ENCODE peak calls at places on chromosomes 11 and 22, in eight cellular contexts. One of them, this sample, is unnamed.
A peak's percentile ranks its signal among the peaks of the same experiment; 100 is the strongest.

GRCh38 chr11:77449060-77449521 is 24.8 kb downstream of the PAK1 start:
- DNase-seq in central memory CD4-positive, alpha-beta T cell: no peak
- DNase-seq in cardiac fibroblast: no peak
- DNase-seq in left lobe of liver: no peak
- DNase-seq in lower lobe of right lung: no peak
- DNase-seq in NCI-H1105: no peak
- DNase-seq in MM.1S: no peak
- DNase-seq in stimulated activated CD4-positive, alpha-beta T cell treated with anti-CD3 and anti-CD28 coated beads, Interleukin-2, amount 100 ng/mL, for 4 hours: no peak
- DNase-seq in this sample: no peak

GRCh38 chr22:17946691-17947367 is 77.5 kb downstream of the MICAL3 start:
- DNase-seq in central memory CD4-positive, alpha-beta T cell: no peak
- DNase-seq in cardiac fibroblast: no peak
- DNase-seq in left lobe of liver: no peak
- DNase-seq in lower lobe of right lung: no peak
- DNase-seq in NCI-H1105: no peak
- DNase-seq in MM.1S: no peak
- DNase-seq in stimulated activated CD4-positive, alpha-beta T cell treated with anti-CD3 and anti-CD28 coated beads, Interleukin-2, amount 100 ng/mL, for 4 hours: no peak
- DNase-seq in this sample: no peak

GRCh38 chr11:114315749-114316368 is 19.7 kb downstream of the NNMT start:
- DNase-seq in central memory CD4-positive, alpha-beta T cell: peak; percentile 8
- DNase-seq in cardiac fibroblast: peak; percentile 44
- DNase-seq in left lobe of liver: peak; percentile 79
- DNase-seq in lower lobe of right lung: peak; percentile 54
- DNase-seq in NCI-H1105: no peak
- DNase-seq in MM.1S: no peak
- DNase-seq in stimulated activated CD4-positive, alpha-beta T cell treated with anti-CD3 and anti-CD28 coated beads, Interleukin-2, amount 100 ng/mL, for 4 hours: no peak
- DNase-seq in this sample: no peak

GRCh38 chr11:45022294-45023064 is 71.8 kb upstream of the TP53I11 start:
- DNase-seq in central memory CD4-positive, alpha-beta T cell: no peak
- DNase-seq in cardiac fibroblast: peak; percentile 53
- DNase-seq in left lobe of liver: no peak
- DNase-seq in lower lobe of right lung: no peak
- DNase-seq in NCI-H1105: no peak
- DNase-seq in MM.1S: no peak
- DNase-seq in stimulated activated CD4-positive, alpha-beta T cell treated with anti-CD3 and anti-CD28 coated beads, Interleukin-2, amount 100 ng/mL, for 4 hours: no peak
- DNase-seq in this sample: no peak

GRCh38 chr11:85694385-85694980 is 8.5 kb upstream of the CCDC89 start:
- DNase-seq in central memory CD4-positive, alpha-beta T cell: peak; percentile 35
- DNase-seq in cardiac fibroblast: peak; percentile 70
- DNase-seq in left lobe of liver: no peak
- DNase-seq in lower lobe of right lung: no peak
- DNase-seq in NCI-H1105: no peak
- DNase-seq in MM.1S: peak; percentile 64
- DNase-seq in stimulated activated CD4-positive, alpha-beta T cell treated with anti-CD3 and anti-CD28 coated beads, Interleukin-2, amount 100 ng/mL, for 4 hours: peak; percentile 26
- DNase-seq in this sample: no peak

GRCh38 chr11:90113541-90113940 is 20.9 kb upstream of the NAALAD2 start:
- DNase-seq in central memory CD4-positive, alpha-beta T cell: no peak
- DNase-seq in cardiac fibroblast: peak; percentile 10
- DNase-seq in left lobe of liver: no peak
- DNase-seq in lower lobe of right lung: no peak
- DNase-seq in NCI-H1105: no peak
- DNase-seq in MM.1S: peak; percentile 15
- DNase-seq in stimulated activated CD4-positive, alpha-beta T cell treated with anti-CD3 and anti-CD28 coated beads, Interleukin-2, amount 100 ng/mL, for 4 hours: no peak
- DNase-seq in this sample: no peak

GRCh38 chr11:1750840-1751520 is 585 bp upstream of the IFITM10 start:
- DNase-seq in central memory CD4-positive, alpha-beta T cell: no peak
- DNase-seq in cardiac fibroblast: no peak
- DNase-seq in left lobe of liver: no peak
- DNase-seq in lower lobe of right lung: peak; percentile 64
- DNase-seq in NCI-H1105: no peak
- DNase-seq in MM.1S: no peak
- DNase-seq in stimulated activated CD4-positive, alpha-beta T cell treated with anti-CD3 and anti-CD28 coated beads, Interleukin-2, amount 100 ng/mL, for 4 hours: no peak
- DNase-seq in this sample: no peak

GRCh38 chr22:36104988-36105387 is 55.6 kb downstream of the APOL3 start:
- DNase-seq in central memory CD4-positive, alpha-beta T cell: no peak
- DNase-seq in cardiac fibroblast: no peak
- DNase-seq in left lobe of liver: no peak
- DNase-seq in lower lobe of right lung: peak; percentile 1
- DNase-seq in NCI-H1105: no peak
- DNase-seq in MM.1S: no peak
- DNase-seq in stimulated activated CD4-positive, alpha-beta T cell treated with anti-CD3 and anti-CD28 coated beads, Interleukin-2, amount 100 ng/mL, for 4 hours: no peak
- DNase-seq in this sample: no peak

GRCh38 chr11:1074244-1075221 is at the start of gene MUC2:
- DNase-seq in central memory CD4-positive, alpha-beta T cell: no peak
- DNase-seq in cardiac fibroblast: no peak
- DNase-seq in left lobe of liver: peak; percentile 45
- DNase-seq in lower lobe of right lung: peak; percentile 44
- DNase-seq in NCI-H1105: no peak
- DNase-seq in MM.1S: no peak
- DNase-seq in stimulated activated CD4-positive, alpha-beta T cell treated with anti-CD3 and anti-CD28 coated beads, Interleukin-2, amount 100 ng/mL, for 4 hours: no peak
- DNase-seq in this sample: no peak

GRCh38 chr22:36904260-36904659 is 9.2 kb upstream of the CSF2RB start:
- DNase-seq in central memory CD4-positive, alpha-beta T cell: no peak
- DNase-seq in cardiac fibroblast: no peak
- DNase-seq in left lobe of liver: no peak
- DNase-seq in lower lobe of right lung: no peak
- DNase-seq in NCI-H1105: no peak
- DNase-seq in MM.1S: no peak
- DNase-seq in stimulated activated CD4-positive, alpha-beta T cell treated with anti-CD3 and anti-CD28 coated beads, Interleukin-2, amount 100 ng/mL, for 4 hours: no peak
- DNase-seq in this sample: no peak

GRCh38 chr22:37560682-37561208 is 465 bp downstream of the CDC42EP1 start:
- DNase-seq in central memory CD4-positive, alpha-beta T cell: no peak
- DNase-seq in cardiac fibroblast: peak; percentile 78
- DNase-seq in left lobe of liver: no peak
- DNase-seq in lower lobe of right lung: peak; percentile 73
- DNase-seq in NCI-H1105: no peak
- DNase-seq in MM.1S: no peak
- DNase-seq in stimulated activated CD4-positive, alpha-beta T cell treated with anti-CD3 and anti-CD28 coated beads, Interleukin-2, amount 100 ng/mL, for 4 hours: no peak
- DNase-seq in this sample: no peak

GRCh38 chr11:1890856-1891830 is 552 bp downstream of the PRR33 start:
- DNase-seq in central memory CD4-positive, alpha-beta T cell: no peak
- DNase-seq in cardiac fibroblast: no peak
- DNase-seq in left lobe of liver: no peak
- DNase-seq in lower lobe of right lung: no peak
- DNase-seq in NCI-H1105: no peak
- DNase-seq in MM.1S: no peak
- DNase-seq in stimulated activated CD4-positive, alpha-beta T cell treated with anti-CD3 and anti-CD28 coated beads, Interleukin-2, amount 100 ng/mL, for 4 hours: no peak
- DNase-seq in this sample: no peak

GRCh38 chr11:110921742-110922200 is 209.5 kb upstream of the ARHGAP20 start:
- DNase-seq in central memory CD4-positive, alpha-beta T cell: no peak
- DNase-seq in cardiac fibroblast: peak; percentile 86
- DNase-seq in left lobe of liver: no peak
- DNase-seq in lower lobe of right lung: no peak
- DNase-seq in NCI-H1105: no peak
- DNase-seq in MM.1S: no peak
- DNase-seq in stimulated activated CD4-positive, alpha-beta T cell treated with anti-CD3 and anti-CD28 coated beads, Interleukin-2, amount 100 ng/mL, for 4 hours: no peak
- DNase-seq in this sample: peak; percentile 25

GRCh38 chr11:59115556-59115955 is 8.5 kb downstream of the FAM111B start:
- DNase-seq in central memory CD4-positive, alpha-beta T cell: no peak
- DNase-seq in cardiac fibroblast: no peak
- DNase-seq in left lobe of liver: no peak
- DNase-seq in lower lobe of right lung: no peak
- DNase-seq in NCI-H1105: no peak
- DNase-seq in MM.1S: no peak
- DNase-seq in stimulated activated CD4-positive, alpha-beta T cell treated with anti-CD3 and anti-CD28 coated beads, Interleukin-2, amount 100 ng/mL, for 4 hours: no peak
- DNase-seq in this sample: no peak

GRCh38 chr11:13784848-13785247 is 116.4 kb downstream of the FAR1 start:
- DNase-seq in central memory CD4-positive, alpha-beta T cell: no peak
- DNase-seq in cardiac fibroblast: no peak
- DNase-seq in left lobe of liver: no peak
- DNase-seq in lower lobe of right lung: no peak
- DNase-seq in NCI-H1105: no peak
- DNase-seq in MM.1S: no peak
- DNase-seq in stimulated activated CD4-positive, alpha-beta T cell treated with anti-CD3 and anti-CD28 coated beads, Interleukin-2, amount 100 ng/mL, for 4 hours: no peak
- DNase-seq in this sample: no peak

GRCh38 chr11:35144103-35144741 is 5.3 kb downstream of the CD44 start:
- DNase-seq in central memory CD4-positive, alpha-beta T cell: peak; percentile 73
- DNase-seq in cardiac fibroblast: peak; percentile 62
- DNase-seq in left lobe of liver: no peak
- DNase-seq in lower lobe of right lung: no peak
- DNase-seq in NCI-H1105: no peak
- DNase-seq in MM.1S: peak; percentile 96
- DNase-seq in stimulated activated CD4-positive, alpha-beta T cell treated with anti-CD3 and anti-CD28 coated beads, Interleukin-2, amount 100 ng/mL, for 4 hours: peak; percentile 50
- DNase-seq in this sample: peak; percentile 41

GRCh38 chr22:42430486-42431125 is 1.6 kb downstream of the NFAM1 start:
- DNase-seq in central memory CD4-positive, alpha-beta T cell: no peak
- DNase-seq in cardiac fibroblast: no peak
- DNase-seq in left lobe of liver: no peak
- DNase-seq in lower lobe of right lung: no peak
- DNase-seq in NCI-H1105: no peak
- DNase-seq in MM.1S: no peak
- DNase-seq in stimulated activated CD4-positive, alpha-beta T cell treated with anti-CD3 and anti-CD28 coated beads, Interleukin-2, amount 100 ng/mL, for 4 hours: no peak
- DNase-seq in this sample: no peak

GRCh38 chr11:113670830-113671215 is 35.3 kb downstream of the TMPRSS5 start:
- DNase-seq in central memory CD4-positive, alpha-beta T cell: no peak
- DNase-seq in cardiac fibroblast: no peak
- DNase-seq in left lobe of liver: no peak
- DNase-seq in lower lobe of right lung: no peak
- DNase-seq in NCI-H1105: no peak
- DNase-seq in MM.1S: no peak
- DNase-seq in stimulated activated CD4-positive, alpha-beta T cell treated with anti-CD3 and anti-CD28 coated beads, Interleukin-2, amount 100 ng/mL, for 4 hours: no peak
- DNase-seq in this sample: no peak

GRCh38 chr22:37166675-37167066 is 17.0 kb upstream of the IL2RB start:
- DNase-seq in central memory CD4-positive, alpha-beta T cell: peak; percentile 71
- DNase-seq in cardiac fibroblast: peak; percentile 82
- DNase-seq in left lobe of liver: peak; percentile 87
- DNase-seq in lower lobe of right lung: peak; percentile 90
- DNase-seq in NCI-H1105: peak; percentile 35
- DNase-seq in MM.1S: peak; percentile 78
- DNase-seq in stimulated activated CD4-positive, alpha-beta T cell treated with anti-CD3 and anti-CD28 coated beads, Interleukin-2, amount 100 ng/mL, for 4 hours: peak; percentile 67
- DNase-seq in this sample: peak; percentile 11

GRCh38 chr11:20109731-20110445 is 50.4 kb downstream of the DBX1 start:
- DNase-seq in central memory CD4-positive, alpha-beta T cell: no peak
- DNase-seq in cardiac fibroblast: no peak
- DNase-seq in left lobe of liver: no peak
- DNase-seq in lower lobe of right lung: no peak
- DNase-seq in NCI-H1105: no peak
- DNase-seq in MM.1S: no peak
- DNase-seq in stimulated activated CD4-positive, alpha-beta T cell treated with anti-CD3 and anti-CD28 coated beads, Interleukin-2, amount 100 ng/mL, for 4 hours: no peak
- DNase-seq in this sample: no peak

GRCh38 chr11:1470681-1471611 is 15.6 kb downstream of the MOB2 start:
- DNase-seq in central memory CD4-positive, alpha-beta T cell: no peak
- DNase-seq in cardiac fibroblast: no peak
- DNase-seq in left lobe of liver: no peak
- DNase-seq in lower lobe of right lung: peak; percentile 45
- DNase-seq in NCI-H1105: no peak
- DNase-seq in MM.1S: no peak
- DNase-seq in stimulated activated CD4-positive, alpha-beta T cell treated with anti-CD3 and anti-CD28 coated beads, Interleukin-2, amount 100 ng/mL, for 4 hours: no peak
- DNase-seq in this sample: no peak

GRCh38 chr11:73321342-73322110 is 13.4 kb downstream of the ARHGEF17 start:
- DNase-seq in central memory CD4-positive, alpha-beta T cell: no peak
- DNase-seq in cardiac fibroblast: peak; percentile 73
- DNase-seq in left lobe of liver: no peak
- DNase-seq in lower lobe of right lung: peak; percentile 62
- DNase-seq in NCI-H1105: no peak
- DNase-seq in MM.1S: no peak
- DNase-seq in stimulated activated CD4-positive, alpha-beta T cell treated with anti-CD3 and anti-CD28 coated beads, Interleukin-2, amount 100 ng/mL, for 4 hours: no peak
- DNase-seq in this sample: peak; percentile 37

GRCh38 chr11:111598546-111598945 is 3.7 kb upstream of the SIK2 start:
- DNase-seq in central memory CD4-positive, alpha-beta T cell: no peak
- DNase-seq in cardiac fibroblast: peak; percentile 85
- DNase-seq in left lobe of liver: no peak
- DNase-seq in lower lobe of right lung: no peak
- DNase-seq in NCI-H1105: no peak
- DNase-seq in MM.1S: no peak
- DNase-seq in stimulated activated CD4-positive, alpha-beta T cell treated with anti-CD3 and anti-CD28 coated beads, Interleukin-2, amount 100 ng/mL, for 4 hours: no peak
- DNase-seq in this sample: no peak

GRCh38 chr11:1473786-1474185 is 12.8 kb downstream of the MOB2 start:
- DNase-seq in central memory CD4-positive, alpha-beta T cell: no peak
- DNase-seq in cardiac fibroblast: no peak
- DNase-seq in left lobe of liver: no peak
- DNase-seq in lower lobe of right lung: peak; percentile 20
- DNase-seq in NCI-H1105: no peak
- DNase-seq in MM.1S: no peak
- DNase-seq in stimulated activated CD4-positive, alpha-beta T cell treated with anti-CD3 and anti-CD28 coated beads, Interleukin-2, amount 100 ng/mL, for 4 hours: no peak
- DNase-seq in this sample: no peak

GRCh38 chr11:115455606-115456005 is 48.6 kb downstream of the CADM1 start:
- DNase-seq in central memory CD4-positive, alpha-beta T cell: no peak
- DNase-seq in cardiac fibroblast: no peak
- DNase-seq in left lobe of liver: no peak
- DNase-seq in lower lobe of right lung: no peak
- DNase-seq in NCI-H1105: no peak
- DNase-seq in MM.1S: no peak
- DNase-seq in stimulated activated CD4-positive, alpha-beta T cell treated with anti-CD3 and anti-CD28 coated beads, Interleukin-2, amount 100 ng/mL, for 4 hours: no peak
- DNase-seq in this sample: no peak

GRCh38 chr11:68583047-68583446 is 101.3 kb upstream of the GAL start:
- DNase-seq in central memory CD4-positive, alpha-beta T cell: no peak
- DNase-seq in cardiac fibroblast: peak; percentile 33
- DNase-seq in left lobe of liver: no peak
- DNase-seq in lower lobe of right lung: no peak
- DNase-seq in NCI-H1105: no peak
- DNase-seq in MM.1S: no peak
- DNase-seq in stimulated activated CD4-positive, alpha-beta T cell treated with anti-CD3 and anti-CD28 coated beads, Interleukin-2, amount 100 ng/mL, for 4 hours: no peak
- DNase-seq in this sample: no peak

GRCh38 chr11:33897761-33898403 is 6.0 kb upstream of the LMO2 start:
- DNase-seq in central memory CD4-positive, alpha-beta T cell: no peak
- DNase-seq in cardiac fibroblast: no peak
- DNase-seq in left lobe of liver: no peak
- DNase-seq in lower lobe of right lung: no peak
- DNase-seq in NCI-H1105: no peak
- DNase-seq in MM.1S: no peak
- DNase-seq in stimulated activated CD4-positive, alpha-beta T cell treated with anti-CD3 and anti-CD28 coated beads, Interleukin-2, amount 100 ng/mL, for 4 hours: no peak
- DNase-seq in this sample: no peak

GRCh38 chr11:64638017-64638664 is 47.1 kb downstream of the SLC22A12 start:
- DNase-seq in central memory CD4-positive, alpha-beta T cell: no peak
- DNase-seq in cardiac fibroblast: no peak
- DNase-seq in left lobe of liver: no peak
- DNase-seq in lower lobe of right lung: no peak
- DNase-seq in NCI-H1105: no peak
- DNase-seq in MM.1S: no peak
- DNase-seq in stimulated activated CD4-positive, alpha-beta T cell treated with anti-CD3 and anti-CD28 coated beads, Interleukin-2, amount 100 ng/mL, for 4 hours: no peak
- DNase-seq in this sample: peak; percentile 75

GRCh38 chr11:66717925-66718319 is 11.1 kb downstream of the SPTBN2 start:
- DNase-seq in central memory CD4-positive, alpha-beta T cell: no peak
- DNase-seq in cardiac fibroblast: no peak
- DNase-seq in left lobe of liver: no peak
- DNase-seq in lower lobe of right lung: no peak
- DNase-seq in NCI-H1105: no peak
- DNase-seq in MM.1S: no peak
- DNase-seq in stimulated activated CD4-positive, alpha-beta T cell treated with anti-CD3 and anti-CD28 coated beads, Interleukin-2, amount 100 ng/mL, for 4 hours: no peak
- DNase-seq in this sample: no peak

GRCh38 chr11:30585067-30585891 is 874 bp downstream of the MPPED2 start:
- DNase-seq in central memory CD4-positive, alpha-beta T cell: no peak
- DNase-seq in cardiac fibroblast: no peak
- DNase-seq in left lobe of liver: no peak
- DNase-seq in lower lobe of right lung: peak; percentile 42
- DNase-seq in NCI-H1105: no peak
- DNase-seq in MM.1S: peak; percentile 42
- DNase-seq in stimulated activated CD4-positive, alpha-beta T cell treated with anti-CD3 and anti-CD28 coated beads, Interleukin-2, amount 100 ng/mL, for 4 hours: no peak
- DNase-seq in this sample: no peak

GRCh38 chr22:35266277-35266676 is 9.0 kb downstream of the HMGXB4 start:
- DNase-seq in central memory CD4-positive, alpha-beta T cell: no peak
- DNase-seq in cardiac fibroblast: no peak
- DNase-seq in left lobe of liver: no peak
- DNase-seq in lower lobe of right lung: no peak
- DNase-seq in NCI-H1105: no peak
- DNase-seq in MM.1S: no peak
- DNase-seq in stimulated activated CD4-positive, alpha-beta T cell treated with anti-CD3 and anti-CD28 coated beads, Interleukin-2, amount 100 ng/mL, for 4 hours: no peak
- DNase-seq in this sample: no peak

GRCh38 chr11:77819921-77820564 is 479 bp downstream of the RSF1 start:
- DNase-seq in central memory CD4-positive, alpha-beta T cell: no peak
- DNase-seq in cardiac fibroblast: peak; percentile 33
- DNase-seq in left lobe of liver: peak; percentile 58
- DNase-seq in lower lobe of right lung: peak; percentile 66
- DNase-seq in NCI-H1105: peak; percentile 44
- DNase-seq in MM.1S: peak; percentile 10
- DNase-seq in stimulated activated CD4-positive, alpha-beta T cell treated with anti-CD3 and anti-CD28 coated beads, Interleukin-2, amount 100 ng/mL, for 4 hours: peak; percentile 5
- DNase-seq in this sample: peak; percentile 45

GRCh38 chr22:44309137-44309536 is 3.6 kb downstream of the SHISAL1 start:
- DNase-seq in central memory CD4-positive, alpha-beta T cell: no peak
- DNase-seq in cardiac fibroblast: peak; percentile 94
- DNase-seq in left lobe of liver: no peak
- DNase-seq in lower lobe of right lung: no peak
- DNase-seq in NCI-H1105: no peak
- DNase-seq in MM.1S: no peak
- DNase-seq in stimulated activated CD4-positive, alpha-beta T cell treated with anti-CD3 and anti-CD28 coated beads, Interleukin-2, amount 100 ng/mL, for 4 hours: no peak
- DNase-seq in this sample: no peak

GRCh38 chr22:27975381-27976013 is 56.4 kb upstream of the PITPNB start:
- DNase-seq in central memory CD4-positive, alpha-beta T cell: no peak
- DNase-seq in cardiac fibroblast: no peak
- DNase-seq in left lobe of liver: no peak
- DNase-seq in lower lobe of right lung: no peak
- DNase-seq in NCI-H1105: no peak
- DNase-seq in MM.1S: no peak
- DNase-seq in stimulated activated CD4-positive, alpha-beta T cell treated with anti-CD3 and anti-CD28 coated beads, Interleukin-2, amount 100 ng/mL, for 4 hours: no peak
- DNase-seq in this sample: no peak